ENCODE peak calls at places on chromosomes 3 and 15, in five cellular contexts. One of them, this sample, is unnamed.

GRCh38 chr15:80694624-80695098 is 449 bp upstream of the ABHD17C start:
- DNase-seq in tibial nerve: no peak
- DNase-seq in spleen: peak
- DNase-seq in gastrocnemius medialis: no peak
- DNase-seq in stomach: no peak
- DNase-seq in this sample: peak

GRCh38 chr3:107100573-107100972 is 276.7 kb upstream of the CCDC54 start:
- DNase-seq in tibial nerve: no peak
- DNase-seq in spleen: no peak
- DNase-seq in gastrocnemius medialis: no peak
- DNase-seq in stomach: no peak
- DNase-seq in this sample: no peak

GRCh38 chr3:63977893-63978292 is 45.4 kb downstream of the PSMD6 start:
- DNase-seq in tibial nerve: no peak
- DNase-seq in spleen: no peak
- DNase-seq in gastrocnemius medialis: no peak
- DNase-seq in stomach: no peak
- DNase-seq in this sample: no peak

GRCh38 chr15:85330941-85331588 is 49.3 kb upstream of the AKAP13 start:
- DNase-seq in tibial nerve: peak
- DNase-seq in spleen: peak
- DNase-seq in gastrocnemius medialis: peak
- DNase-seq in stomach: peak
- DNase-seq in this sample: peak

GRCh38 chr3:67000006-67000405 is 1.9 kb downstream of the KBTBD8 start:
- DNase-seq in tibial nerve: no peak
- DNase-seq in spleen: no peak
- DNase-seq in gastrocnemius medialis: no peak
- DNase-seq in stomach: no peak
- DNase-seq in this sample: no peak

GRCh38 chr3:169299897-169300296 is 363.6 kb downstream of the MECOM start:
- DNase-seq in tibial nerve: no peak
- DNase-seq in spleen: no peak
- DNase-seq in gastrocnemius medialis: no peak
- DNase-seq in stomach: no peak
- DNase-seq in this sample: no peak

GRCh38 chr3:142273501-142273900 is 48.1 kb upstream of the GK5 start:
- DNase-seq in tibial nerve: no peak
- DNase-seq in spleen: no peak
- DNase-seq in gastrocnemius medialis: no peak
- DNase-seq in stomach: no peak
- DNase-seq in this sample: peak

GRCh38 chr3:10366681-10367101 is 45.8 kb upstream of the SEC13 start:
- DNase-seq in tibial nerve: no peak
- DNase-seq in spleen: no peak
- DNase-seq in gastrocnemius medialis: no peak
- DNase-seq in stomach: no peak
- DNase-seq in this sample: no peak

GRCh38 chr3:55180936-55181535 is 253.2 kb upstream of the LRTM1 start:
- DNase-seq in tibial nerve: no peak
- DNase-seq in spleen: no peak
- DNase-seq in gastrocnemius medialis: no peak
- DNase-seq in stomach: no peak
- DNase-seq in this sample: peak

GRCh38 chr3:63303238-63303637 is 25.1 kb downstream of the SYNPR start:
- DNase-seq in tibial nerve: no peak
- DNase-seq in spleen: no peak
- DNase-seq in gastrocnemius medialis: no peak
- DNase-seq in stomach: no peak
- DNase-seq in this sample: no peak

GRCh38 chr15:33309602-33310276 is 1.0 kb upstream of the RYR3 start:
- DNase-seq in tibial nerve: no peak
- DNase-seq in spleen: no peak
- DNase-seq in gastrocnemius medialis: no peak
- DNase-seq in stomach: no peak
- DNase-seq in this sample: peak

GRCh38 chr15:85764649-85765277 is 30.0 kb downstream of the KLHL25 start:
- DNase-seq in tibial nerve: no peak
- DNase-seq in spleen: no peak
- DNase-seq in gastrocnemius medialis: peak
- DNase-seq in stomach: no peak
- DNase-seq in this sample: no peak

GRCh38 chr3:118960876-118961275 is 73.8 kb downstream of the IGSF11 start:
- DNase-seq in tibial nerve: no peak
- DNase-seq in spleen: no peak
- DNase-seq in gastrocnemius medialis: no peak
- DNase-seq in stomach: no peak
- DNase-seq in this sample: no peak

GRCh38 chr15:66707310-66708160 is 5.5 kb downstream of the SMAD6 start:
- DNase-seq in tibial nerve: no peak
- DNase-seq in spleen: no peak
- DNase-seq in gastrocnemius medialis: no peak
- DNase-seq in stomach: peak
- DNase-seq in this sample: peak

DNA sequence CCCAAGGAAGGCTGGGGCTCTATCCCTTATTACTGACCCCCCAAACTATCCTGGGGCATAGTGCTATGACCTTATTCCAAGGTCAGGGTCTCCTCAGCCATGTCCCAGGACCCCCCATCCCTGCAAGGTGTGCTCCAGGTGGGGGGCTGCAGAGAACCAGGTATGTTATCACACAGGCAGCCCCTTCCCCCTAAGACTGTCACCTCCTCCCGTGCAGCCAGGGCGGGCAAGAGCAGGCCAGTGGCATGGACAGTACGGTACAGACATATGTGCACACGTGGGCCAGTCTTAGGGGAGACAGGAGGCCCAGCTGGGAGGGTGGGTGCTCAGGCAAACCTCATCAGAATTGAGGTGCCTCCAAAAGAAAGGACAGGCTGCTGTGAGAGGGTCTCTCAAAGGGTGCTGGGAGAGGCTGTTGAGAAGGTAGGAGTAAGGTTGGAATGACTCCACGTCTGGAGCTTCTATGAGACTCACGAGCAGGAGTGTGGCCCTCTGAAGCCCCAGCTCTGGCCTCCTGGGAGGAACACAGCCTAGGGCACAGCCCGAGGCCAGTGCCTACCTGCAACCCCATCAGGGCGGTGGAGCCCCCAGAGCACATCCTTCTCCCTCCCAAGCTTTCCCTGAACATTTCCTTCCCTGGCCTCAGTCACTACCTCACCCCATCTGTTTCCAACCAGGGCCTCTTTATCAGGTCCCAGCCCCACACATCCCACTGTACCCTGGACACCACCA is 1.7 kb upstream of the COL7A1 start:
- DNase-seq in tibial nerve: no peak
- DNase-seq in spleen: no peak
- DNase-seq in gastrocnemius medialis: no peak
- DNase-seq in stomach: no peak
- DNase-seq in this sample: no peak
- TF ChIP-seq POLR2A in tibial nerve: no peak
- TF ChIP-seq POLR2A in spleen: no peak
- TF ChIP-seq POLR2A in gastrocnemius medialis: no peak
- TF ChIP-seq POLR2A in stomach: no peak
- TF ChIP-seq POLR2A in this sample: no peak

DNA sequence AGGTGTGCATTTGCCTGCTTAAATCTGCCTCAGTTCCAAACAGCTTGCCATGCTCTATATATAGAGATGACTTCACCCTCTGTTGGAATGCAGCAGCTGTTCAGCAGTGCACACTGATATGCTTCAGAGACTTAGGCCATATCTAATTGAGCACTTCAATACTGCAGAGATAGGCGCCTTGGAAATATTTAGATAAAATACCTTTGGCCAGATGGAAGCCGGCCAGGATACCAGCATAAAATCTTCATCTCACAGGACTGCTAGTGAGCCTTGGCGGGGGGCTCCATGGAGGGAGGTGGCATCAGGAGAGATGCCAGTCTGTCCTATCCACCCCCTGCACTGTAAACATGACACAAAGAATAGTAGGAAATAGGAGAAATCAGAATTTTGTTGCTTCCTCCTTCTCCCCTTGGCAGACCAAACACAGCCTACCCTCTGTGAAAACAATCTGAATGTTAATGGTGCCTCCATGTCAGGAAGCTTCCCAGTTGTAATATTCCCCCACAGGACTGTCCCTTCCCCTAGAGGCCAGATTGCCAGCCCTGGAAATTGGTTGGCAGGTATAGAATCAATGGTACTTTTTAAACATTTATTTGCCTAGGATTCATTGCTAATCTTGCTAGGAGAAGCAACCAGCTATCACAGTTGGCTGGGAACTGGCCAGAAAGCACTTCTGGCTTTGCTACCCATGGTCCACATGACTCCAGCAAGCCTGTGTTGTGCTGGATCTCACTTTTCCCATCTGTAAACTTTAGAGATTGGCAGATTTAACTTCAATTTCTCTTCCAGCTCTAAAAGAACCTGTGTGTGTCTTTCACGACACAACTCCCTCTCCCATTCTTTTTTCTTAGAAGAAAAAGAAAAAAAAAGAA is 215.5 kb upstream of the KCNMB2 start:
- DNase-seq in tibial nerve: no peak
- DNase-seq in spleen: no peak
- DNase-seq in gastrocnemius medialis: peak
- DNase-seq in stomach: peak
- DNase-seq in this sample: peak
- TF ChIP-seq CTCF in tibial nerve: no peak
- TF ChIP-seq CTCF in spleen: no peak
- TF ChIP-seq CTCF in gastrocnemius medialis: no peak
- TF ChIP-seq CTCF in stomach: no peak
- TF ChIP-seq CTCF in this sample: no peak

GRCh38 chr3:195177432-195178123 is 93.4 kb downstream of the XXYLT1 start:
- DNase-seq in tibial nerve: no peak
- DNase-seq in spleen: no peak
- DNase-seq in gastrocnemius medialis: no peak
- DNase-seq in stomach: no peak
- DNase-seq in this sample: no peak

GRCh38 chr3:195179782-195180489 is 91.0 kb downstream of the XXYLT1 start:
- DNase-seq in tibial nerve: no peak
- DNase-seq in spleen: no peak
- DNase-seq in gastrocnemius medialis: no peak
- DNase-seq in stomach: no peak
- DNase-seq in this sample: peak

GRCh38 chr3:195180490-195181106 is 90.4 kb downstream of the XXYLT1 start:
- DNase-seq in tibial nerve: no peak
- DNase-seq in spleen: no peak
- DNase-seq in gastrocnemius medialis: no peak
- DNase-seq in stomach: no peak
- DNase-seq in this sample: no peak

GRCh38 chr3:195176776-195177175 is 94.2 kb downstream of the XXYLT1 start:
- DNase-seq in tibial nerve: no peak
- DNase-seq in spleen: no peak
- DNase-seq in gastrocnemius medialis: no peak
- DNase-seq in stomach: no peak
- DNase-seq in this sample: no peak

DNA sequence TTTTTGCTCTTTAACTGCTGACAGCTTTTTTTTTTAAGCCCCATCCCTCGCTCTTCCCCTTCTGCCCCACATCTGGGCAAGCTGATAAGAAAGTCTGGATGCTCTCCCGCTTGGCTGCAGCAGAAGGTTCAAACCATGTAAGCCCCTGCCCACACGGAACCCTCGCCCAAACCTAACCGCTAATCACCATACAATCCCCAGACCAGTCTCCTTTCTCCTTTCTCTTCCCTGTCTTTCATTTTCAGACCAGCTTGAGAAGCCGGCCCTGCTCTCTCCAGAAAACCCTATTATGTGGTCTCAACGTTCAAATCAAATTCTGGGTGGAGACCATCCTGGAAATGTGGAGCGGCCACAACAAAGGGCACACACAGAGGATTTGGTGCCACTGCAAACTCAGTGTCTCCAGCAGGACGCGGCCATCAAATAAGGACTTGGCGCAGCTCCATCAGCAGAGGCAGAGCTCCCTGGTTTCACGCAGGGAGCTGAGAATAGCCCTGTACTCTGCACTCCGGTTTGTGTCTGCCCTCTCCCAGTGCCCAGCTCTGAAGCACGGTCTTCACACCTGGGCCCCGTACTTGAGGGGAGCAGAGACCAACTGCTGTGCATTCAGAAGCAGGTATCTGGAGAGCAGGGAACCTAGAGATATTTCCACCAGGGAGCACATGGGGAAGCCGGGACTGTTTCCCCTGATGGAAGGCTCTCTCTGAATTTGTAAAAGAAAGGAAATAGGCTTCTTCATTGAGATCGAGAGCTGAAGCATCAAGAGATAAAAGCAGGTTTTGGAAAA is 92.6 kb downstream of the XXYLT1 start:
- DNase-seq in tibial nerve: no peak
- DNase-seq in spleen: no peak
- DNase-seq in gastrocnemius medialis: no peak
- DNase-seq in stomach: peak
- DNase-seq in this sample: peak
- TF ChIP-seq POLR2A in tibial nerve: no peak
- TF ChIP-seq POLR2A in spleen: no peak
- TF ChIP-seq POLR2A in gastrocnemius medialis: no peak
- TF ChIP-seq POLR2A in stomach: no peak
- TF ChIP-seq POLR2A in this sample: no peak

DNA sequence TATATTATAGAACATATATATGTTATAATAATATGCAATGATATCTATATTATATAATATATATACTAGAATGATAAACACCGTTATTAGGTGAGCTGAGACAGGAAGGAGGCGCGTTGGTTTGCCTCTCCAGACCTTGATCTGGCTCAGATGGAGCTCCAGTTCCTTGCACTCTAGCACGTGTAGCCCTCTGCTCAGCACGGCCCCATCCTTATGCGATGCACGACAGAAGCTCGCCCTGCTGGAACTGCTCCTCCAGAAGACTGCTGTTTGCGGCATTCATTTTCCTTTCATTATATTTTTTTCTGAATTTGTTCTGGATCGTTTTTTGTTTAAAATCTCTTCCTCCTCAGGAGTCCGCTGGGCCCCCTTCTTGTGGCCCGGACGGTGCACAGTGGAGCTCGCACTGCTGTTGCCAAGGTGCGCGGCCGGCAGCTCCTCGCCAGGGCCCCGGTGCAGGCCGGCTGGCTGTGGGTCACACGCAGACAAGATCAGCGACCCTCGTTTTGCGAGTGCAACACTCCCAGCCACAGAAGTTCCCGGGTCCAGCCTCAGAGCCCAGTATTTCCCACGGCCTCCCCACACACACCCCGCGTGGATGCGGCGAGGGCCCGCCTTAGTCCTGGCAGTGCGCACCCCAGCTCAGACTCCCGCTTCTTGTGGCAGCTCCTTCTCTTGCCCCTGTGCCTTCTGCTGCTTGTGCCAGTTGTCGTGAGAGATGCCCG is 112.2 kb downstream of the CHL1 start:
- DNase-seq in tibial nerve: no peak
- DNase-seq in spleen: peak
- DNase-seq in gastrocnemius medialis: no peak
- DNase-seq in stomach: no peak
- DNase-seq in this sample: no peak
- TF ChIP-seq CTCF in tibial nerve: no peak
- TF ChIP-seq CTCF in spleen: no peak
- TF ChIP-seq CTCF in gastrocnemius medialis: no peak
- TF ChIP-seq CTCF in stomach: no peak
- TF ChIP-seq CTCF in this sample: no peak